ENCODE peak calls at places on chromosomes 6 and 20, in five cellular contexts. J is neural progenitor cell, L is HFF-Myc, A is WERI-Rb-1, D is endothelial cell. B is an unnamed sample.

GRCh38 chr20:10642859-10643559 is 30.8 kb downstream of the JAG1 start:
- DNase-seq in J (no peak), L (no peak), A (no peak), D (no peak), B (no peak)

GRCh38 chr6:90369024-90369519 is 72.4 kb upstream of the BACH2 start:
- DNase-seq in J (peak; percentile 34), L (peak; percentile 100), A (no peak), D (no peak), B (peak; percentile 99)

GRCh38 chr20:57558614-57559285 is 2.2 kb upstream of the PCK1 start:
- DNase-seq in J (no peak), L (no peak), A (no peak), D (no peak), B (no peak)

GRCh38 chr6:54057068-54057467 is 54.2 kb upstream of the MLIP start:
- DNase-seq in J (no peak), L (no peak), A (no peak), D (no peak), B (no peak)

GRCh38 chr6:34104186-34104585 is 41.7 kb downstream of the GRM4 start:
- DNase-seq in J (no peak), L (no peak), A (no peak), D (no peak), B (no peak)

GRCh38 chr20:3889489-3890409 is 562 bp downstream of the PANK2 start:
- DNase-seq in J (no peak), L (no peak), A (peak; percentile 59), D (peak; percentile 15), B (no peak)

GRCh38 chr6:34065470-34066283 is 80.2 kb downstream of the GRM4 start:
- DNase-seq in J (no peak), L (no peak), A (peak; percentile 85), D (no peak), B (no peak)

GRCh38 chr6:97189767-97190166 is 93.2 kb downstream of the MMS22L start:
- DNase-seq in J (no peak), L (no peak), A (no peak), D (no peak), B (no peak)

GRCh38 chr6:75144396-75144795 is 61.5 kb downstream of the COL12A1 start:
- DNase-seq in J (no peak), L (no peak), A (no peak), D (no peak), B (no peak)

GRCh38 chr20:53164072-53164471 is 191.9 kb downstream of the TSHZ2 start:
- DNase-seq in J (no peak), L (no peak), A (no peak), D (no peak), B (no peak)

GRCh38 chr6:117404548-117404947 is 21.2 kb downstream of the ROS1 start:
- DNase-seq in J (peak; percentile 18), L (no peak), A (no peak), D (no peak), B (no peak)

GRCh38 chr6:169189686-169190085 is 64.0 kb downstream of the THBS2 start:
- DNase-seq in J (no peak), L (no peak), A (no peak), D (no peak), B (no peak)

GRCh38 chr6:44126320-44127149 is 717 bp downstream of the MRPL14 start:
- DNase-seq in J (peak; percentile 85), L (no peak), A (peak; percentile 77), D (peak; percentile 52), B (no peak)

GRCh38 chr6:161660666-161661571 is 387.1 kb upstream of the AGPAT4 start:
- DNase-seq in J (no peak), L (no peak), A (no peak), D (no peak), B (no peak)

GRCh38 chr6:44045672-44046015 is 81.6 kb downstream of the MRPL14 start:
- DNase-seq in J (no peak), L (no peak), A (no peak), D (no peak), B (no peak)

GRCh38 chr6:100194535-100194934 is 200.5 kb upstream of the MCHR2 start:
- DNase-seq in J (no peak), L (no peak), A (no peak), D (no peak), B (no peak)

GRCh38 chr20:16801919-16802651 is 53.9 kb downstream of the OTOR start:
- DNase-seq in J (peak; percentile 77), L (peak; percentile 33), A (peak; percentile 76), D (peak; percentile 82), B (peak; percentile 56)

GRCh38 chr20:44746367-44747165 is 901 bp downstream of the KCNK15 start:
- DNase-seq in J (no peak), L (no peak), A (no peak), D (no peak), B (no peak)

GRCh38 chr6:28982476-28983266 is 22.4 kb downstream of the ZNF311 start:
- DNase-seq in J (peak; percentile 55), L (no peak), A (peak; percentile 48), D (peak; percentile 21), B (no peak)

GRCh38 chr6:136983692-136984091 is 61.1 kb downstream of the IL20RA start:
- DNase-seq in J (no peak), L (no peak), A (no peak), D (no peak), B (no peak)

GRCh38 chr6:25138697-25139051 is 140.5 kb upstream of the CARMIL1 start:
- DNase-seq in J (no peak), L (no peak), A (no peak), D (no peak), B (no peak)

GRCh38 chr6:1509241-1509640 is 100.5 kb upstream of the FOXC1 start:
- DNase-seq in J (no peak), L (no peak), A (no peak), D (no peak), B (no peak)

GRCh38 chr20:10090588-10091166 is 55.9 kb downstream of the ANKEF1 start:
- DNase-seq in J (peak; percentile 75), L (no peak), A (peak; percentile 35), D (peak; percentile 42), B (peak; percentile 38)

GRCh38 chr6:186221-186965 is 105.9 kb upstream of the DUSP22 start:
- DNase-seq in J (no peak), L (no peak), A (no peak), D (no peak), B (no peak)

GRCh38 chr6:136989591-136990578 is 54.9 kb downstream of the IL20RA start:
- DNase-seq in J (peak; percentile 58), L (no peak), A (peak; percentile 65), D (peak; percentile 24), B (no peak)

GRCh38 chr20:39214778-39215177 is 252.6 kb downstream of the DHX35 start:
- DNase-seq in J (peak; percentile 61), L (no peak), A (no peak), D (no peak), B (no peak)

GRCh38 chr6:104639671-104640070 is 220.0 kb downstream of the HACE1 start:
- DNase-seq in J (no peak), L (no peak), A (no peak), D (no peak), B (no peak)

GRCh38 chr6:42448391-42448790 is 3.3 kb downstream of the TRERF1 start:
- DNase-seq in J (no peak), L (no peak), A (no peak), D (no peak), B (no peak)

GRCh38 chr6:41713161-41713649 is 22.2 kb downstream of the TFEB start:
- DNase-seq in J (no peak), L (no peak), A (no peak), D (no peak), B (no peak)

GRCh38 chr6:40807484-40807883 is 220.3 kb upstream of the LRFN2 start:
- DNase-seq in J (no peak), L (no peak), A (no peak), D (no peak), B (no peak)

GRCh38 chr6:144285548-144285797 is 338 bp downstream of the UTRN start:
- DNase-seq in J (no peak), L (no peak), A (no peak), D (no peak), B (no peak)

GRCh38 chr6:30171677-30172471 is 8.5 kb downstream of the TRIM15 start:
- DNase-seq in J (peak; percentile 79), L (no peak), A (peak; percentile 42), D (peak; percentile 41), B (no peak)
- TF ChIP-seq CTCF in J (peak; percentile 40), L (peak; percentile 14), A (peak; percentile 16), D (no peak), B (no peak)

DNA sequence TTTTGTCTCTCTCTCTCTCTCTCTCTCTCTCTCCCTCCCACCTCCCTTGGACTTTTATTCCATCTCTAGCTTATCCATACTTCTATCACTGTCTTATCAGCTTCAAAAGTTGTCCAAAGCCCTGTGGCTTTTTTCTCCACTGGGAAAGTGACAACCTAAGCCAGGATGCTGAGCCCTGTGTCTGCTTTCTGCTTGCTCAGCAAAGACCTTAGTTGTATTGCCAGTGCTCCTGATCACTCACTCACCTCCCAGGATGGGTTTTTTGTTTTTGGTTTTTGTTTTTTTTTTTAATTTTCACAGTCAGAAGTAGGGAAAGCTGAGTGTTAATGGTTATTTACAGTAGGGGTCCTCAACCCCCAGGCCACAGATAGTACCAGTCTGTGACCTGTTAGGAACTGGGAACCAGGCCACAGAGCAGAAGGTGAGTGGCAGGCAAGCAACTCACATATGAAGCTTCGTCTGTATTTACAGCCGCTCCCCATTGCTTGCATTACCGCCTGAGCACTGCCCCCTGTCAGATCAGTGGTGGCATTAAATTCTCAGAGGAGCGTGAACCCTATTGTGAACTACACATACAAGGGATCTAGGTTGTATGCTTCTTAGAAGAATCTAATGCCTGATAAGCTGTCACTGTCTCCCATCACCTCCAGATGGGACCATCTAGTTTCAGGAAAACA is 125.0 kb upstream of the ID4 start:
- DNase-seq in J (no peak), L (no peak), A (no peak), D (no peak), B (no peak)
- TF ChIP-seq CTCF in J (no peak), L (no peak), A (no peak), D (no peak), B (peak; percentile 29)

GRCh38 chr6:13769034-13769654 is 45.2 kb downstream of the MCUR1 start:
- DNase-seq in J (no peak), L (no peak), A (no peak), D (no peak), B (no peak)
- TF ChIP-seq CTCF in J (no peak), L (no peak), A (no peak), D (no peak), B (no peak)

DNA sequence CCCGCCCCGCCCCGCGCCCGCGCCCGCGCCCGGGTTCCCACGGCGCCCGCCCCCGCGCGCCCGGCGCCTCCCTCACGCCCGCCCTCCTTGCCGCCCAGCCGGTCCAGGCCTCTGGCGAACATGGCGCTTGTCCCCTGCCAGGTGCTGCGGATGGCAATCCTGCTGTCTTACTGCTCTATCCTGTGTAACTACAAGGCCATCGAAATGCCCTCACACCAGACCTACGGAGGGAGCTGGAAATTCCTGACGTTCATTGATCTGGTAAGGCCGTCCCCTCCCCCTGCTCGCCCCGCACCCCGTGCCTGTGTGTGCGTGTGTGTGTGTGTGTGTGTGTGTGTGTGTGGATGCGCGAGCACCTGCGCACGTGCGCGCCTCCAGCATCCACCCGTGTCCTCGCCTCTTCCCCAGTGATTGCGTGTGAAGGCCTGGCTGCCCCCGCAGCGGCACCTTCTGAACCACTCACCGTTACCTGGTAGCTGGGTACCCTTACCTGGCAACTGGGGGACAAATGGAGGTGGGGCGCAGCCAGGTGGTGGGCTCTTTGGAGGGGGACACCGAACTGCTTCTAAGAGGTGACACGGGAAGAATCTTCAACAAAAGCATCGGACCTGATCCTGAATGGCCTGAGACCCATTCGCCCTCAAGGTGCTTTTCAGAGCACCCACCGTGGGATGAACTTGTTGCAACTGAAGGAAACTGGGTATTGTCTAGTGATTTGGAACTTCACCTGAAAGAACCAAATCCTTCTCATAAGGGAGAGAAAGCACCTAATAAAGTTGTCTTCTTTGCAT is at the start of gene AIG1:
- DNase-seq in J (peak; percentile 85), L (peak; percentile 11), A (peak; percentile 75), D (peak; percentile 6), B (peak; percentile 47)
- TF ChIP-seq CTCF in J (no peak), L (no peak), A (no peak), D (no peak), B (no peak)

GRCh38 chr6:32969685-32970412 is 1.5 kb downstream of the BRD2 start:
- DNase-seq in J (peak; percentile 92), L (peak; percentile 93), A (peak; percentile 83), D (peak; percentile 75), B (peak; percentile 82)
- TF ChIP-seq CTCF in J (peak; percentile 60), L (peak; percentile 19), A (peak; percentile 27), D (no peak), B (peak; percentile 12)

B was measured in HCT116.